ENCODE peak calls at places on chromosomes 5 and 9, in ten cellular contexts. G, U, I, F, O, R, L, B, T and W are unnamed samples.
A peak's percentile ranks its signal among the peaks of the same experiment; 100 is the strongest.

GRCh38 chr9:22103650-22104575 is 94.8 kb upstream of the CDKN2B start:
- DNase-seq in T (no peak), F (no peak), G (no peak), B (no peak), U (no peak), I (no peak), R (no peak), L (no peak), O (no peak), W (no peak)

GRCh38 chr5:142235050-142235797 is 89.6 kb downstream of the SPRY4 start:
- DNase-seq in G (no peak), O (no peak), T (no peak), R (no peak), L (peak; percentile 83), F (no peak), I (no peak), B (no peak), U (no peak), W (no peak)

GRCh38 chr5:9034671-9035070 is 511.2 kb downstream of the SEMA5A start:
- DNase-seq in B (no peak), R (no peak), T (no peak), L (no peak), G (no peak), O (no peak), U (no peak), F (no peak), I (no peak), W (no peak)

GRCh38 chr9:114910541-114910940 is 19.9 kb downstream of the TNFSF8 start:
- DNase-seq in O (no peak), T (no peak), I (no peak), L (no peak), F (no peak), G (peak; percentile 22), B (no peak), R (no peak), U (no peak), W (no peak)

GRCh38 chr5:66164044-66164790 is 20.1 kb downstream of the SREK1 start:
- DNase-seq in B (no peak), G (no peak), T (no peak), O (no peak), F (no peak), L (no peak), U (no peak), R (no peak), I (no peak), W (no peak)

GRCh38 chr5:157196045-157196444 is 15.4 kb downstream of the ITK start:
- DNase-seq in R (no peak), L (no peak), I (no peak), B (no peak), G (no peak), O (no peak), U (no peak), F (no peak), T (no peak), W (no peak)

GRCh38 chr5:83632874-83633273 is 87.8 kb downstream of the HAPLN1 start:
- DNase-seq in R (no peak), T (no peak), F (peak; percentile 21), B (no peak), O (no peak), G (no peak), U (no peak), I (no peak), L (no peak), W (no peak)

GRCh38 chr9:89877051-89878002 is 272.5 kb downstream of the GADD45G start:
- DNase-seq in G (no peak), F (no peak), I (peak; percentile 14), U (peak; percentile 18), T (no peak), B (peak; percentile 33), L (peak; percentile 27), R (no peak), O (peak; percentile 37), W (peak; percentile 35)

GRCh38 chr5:113020461-113021273 is 44.1 kb downstream of the DCP2 start:
- DNase-seq in F (peak; percentile 84), R (no peak), T (peak; percentile 90), L (no peak), G (no peak), I (no peak), U (no peak), B (no peak), O (no peak), W (no peak)

GRCh38 chr5:101306391-101307137 is 403.5 kb upstream of the ST8SIA4 start:
- DNase-seq in F (peak; percentile 6), R (no peak), I (no peak), U (no peak), L (no peak), B (no peak), G (no peak), T (no peak), O (no peak), W (no peak)

DNA sequence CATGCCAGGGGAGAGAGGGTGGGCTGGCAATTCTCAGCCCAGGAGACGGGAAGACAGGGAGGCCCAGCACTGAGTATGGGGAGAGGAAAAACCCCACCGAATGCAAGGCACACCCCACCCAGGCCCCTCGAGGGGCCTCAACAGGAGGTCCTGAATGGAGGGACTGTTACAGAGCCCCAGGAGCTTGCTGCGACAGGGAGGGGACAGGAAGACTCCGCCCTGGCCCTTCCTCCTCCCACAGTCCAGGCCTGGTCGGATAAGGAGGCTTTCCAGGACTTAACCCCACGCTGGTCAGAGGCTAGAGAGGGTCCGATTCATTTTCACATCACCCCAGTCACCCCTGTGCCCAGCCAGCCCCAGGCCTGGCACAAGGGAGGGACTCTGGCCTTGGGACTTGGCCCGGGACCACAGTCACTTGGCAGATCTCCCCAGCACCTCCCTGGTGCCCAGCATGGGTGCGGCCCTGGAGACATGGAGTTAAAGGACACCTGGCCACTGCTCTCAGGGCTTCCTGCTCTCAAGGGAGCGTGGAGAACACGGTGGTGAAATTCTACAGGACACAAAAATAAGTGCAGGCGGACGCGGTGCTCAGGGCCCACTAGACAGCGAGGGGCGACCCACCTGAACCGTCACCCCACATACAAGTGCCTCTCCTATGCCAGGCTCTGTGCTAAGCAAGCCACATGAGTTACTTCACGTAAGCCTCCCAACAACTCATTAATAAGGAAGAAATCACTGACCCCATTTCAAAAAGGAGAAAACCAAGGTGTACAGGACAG is 44.8 kb upstream of the STXBP1 start:
- DNase-seq in I (peak; percentile 76), F (no peak), O (peak; percentile 70), L (no peak), R (peak; percentile 73), U (peak; percentile 88), B (no peak), T (no peak), G (peak; percentile 85), W (no peak)
- TF ChIP-seq POLR2A in I (no peak), F (no peak), O (no peak), L (no peak), R (no peak), U (peak; percentile 32), B (no peak), T (no peak), G (peak; percentile 45), W (no peak)

DNA sequence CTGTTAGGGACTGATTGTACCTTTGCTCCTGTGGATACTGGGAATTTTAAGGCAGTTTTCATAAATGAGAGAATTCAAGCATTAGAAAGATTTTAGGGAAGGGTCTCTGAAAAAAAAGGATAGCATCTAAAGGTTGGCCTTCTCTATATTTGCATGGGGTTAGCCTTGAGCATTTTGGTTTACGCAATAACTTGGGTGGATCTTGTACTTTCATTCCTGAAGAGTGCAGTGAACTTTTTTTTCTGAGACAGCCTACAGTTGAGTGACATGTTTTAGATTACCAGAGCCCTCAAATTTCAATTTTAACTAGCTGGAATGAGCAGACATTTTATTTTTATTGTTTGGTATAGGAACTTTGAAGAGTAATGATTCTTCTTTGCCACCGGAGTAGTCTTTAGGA is 91.6 kb upstream of the NR3C1 start:
- DNase-seq in U (no peak), G (no peak), I (no peak), F (no peak), R (no peak), O (no peak), B (no peak), T (peak; percentile 56), L (no peak), W (no peak)
- H3K27me3 ChIP-seq in U (no peaks in the 10 kb centered on the region), G (no peaks in the 10 kb centered on the region), I (no peaks in the 10 kb centered on the region), F (no peaks in the 10 kb centered on the region), R (no peaks in the 10 kb centered on the region), O (no peaks in the 10 kb centered on the region), B (no peaks in the 10 kb centered on the region), T (no peaks in the 10 kb centered on the region), L (no peaks in the 10 kb centered on the region), W (no peaks in the 10 kb centered on the region)

GRCh38 chr5:60376860-60377259 is 323.1 kb downstream of the DEPDC1B start:
- DNase-seq in O (no peak), R (no peak), T (no peak), F (no peak), L (no peak), I (no peak), U (no peak), B (no peak), G (no peak), W (no peak)
- TF ChIP-seq POLR2AphosphoS5 in O (no peak), R (no peak), T (no peak), F (no peak), L (no peak), I (no peak), U (no peak), B (no peak), G (peak; percentile 25), W (no peak)

DNA sequence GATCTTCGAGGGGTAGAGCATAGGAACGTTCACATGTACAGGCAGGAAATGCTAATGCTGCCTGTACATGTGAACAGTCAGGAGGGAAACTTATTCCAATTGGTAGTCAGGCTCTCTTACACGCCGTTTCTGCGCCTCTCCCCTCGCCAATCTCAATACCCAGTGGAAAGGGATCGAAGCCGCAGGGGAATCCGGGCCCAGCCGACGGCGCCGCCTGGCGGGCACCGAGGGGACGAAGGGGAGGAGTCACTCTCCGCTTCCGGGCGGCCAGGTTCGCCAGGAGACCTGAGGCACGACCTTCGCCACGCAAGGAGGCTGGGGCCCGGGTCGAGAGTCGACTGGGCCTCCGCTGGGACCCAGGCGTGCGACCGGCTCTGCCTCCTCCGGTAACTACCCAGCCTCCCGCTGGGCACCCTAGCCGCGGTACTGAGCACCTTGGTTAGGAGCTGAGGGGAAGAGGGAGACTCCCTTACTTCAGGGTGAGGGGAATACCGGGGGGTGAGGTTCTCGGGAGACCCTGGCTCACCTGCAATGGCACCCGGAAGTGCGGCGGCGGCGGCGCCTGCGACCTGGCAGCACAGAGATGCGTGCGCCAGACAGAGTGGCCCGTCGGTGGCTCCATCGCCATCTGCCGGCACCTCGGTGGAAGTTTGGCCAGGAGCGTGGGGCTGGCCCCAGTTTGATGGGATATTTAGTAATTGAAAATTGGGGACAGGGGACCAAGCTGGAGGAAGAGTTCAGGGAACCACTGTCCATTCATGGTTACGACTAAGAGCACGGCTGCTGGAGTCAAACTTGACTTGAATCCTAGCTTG is at the start of gene PIGO:
- DNase-seq in L (peak; percentile 96), I (peak; percentile 92), R (peak; percentile 90), T (peak; percentile 83), F (peak; percentile 81), O (peak; percentile 88), B (peak; percentile 93), G (peak; percentile 82), U (peak; percentile 94), W (peak; percentile 99)
- TF ChIP-seq POLR2A in L (peak; percentile 94), I (no peak), R (peak; percentile 90), T (peak; percentile 95), F (no peak), O (peak; percentile 36), B (no peak), G (peak; percentile 32), U (peak; percentile 89), W (peak; percentile 58)

DNA sequence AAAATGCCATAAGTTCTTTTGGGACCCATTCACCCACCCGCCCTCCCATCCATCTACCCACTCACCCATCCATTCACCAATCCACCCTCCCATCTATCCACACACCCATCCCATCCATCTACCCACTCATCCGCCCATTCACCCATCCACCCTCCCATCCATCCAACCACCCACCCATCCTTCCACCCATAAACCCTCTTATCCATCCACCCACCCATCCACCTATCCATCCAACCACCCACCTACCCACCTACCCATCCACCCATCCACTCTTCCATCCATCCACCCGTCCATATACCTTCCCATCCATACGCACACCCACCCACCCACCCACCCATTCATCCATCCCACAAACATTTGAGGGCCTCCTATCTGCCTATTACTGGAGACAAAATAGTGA is 43.3 kb downstream of the MSX2 start:
- DNase-seq in B (no peak), G (no peak), O (no peak), T (no peak), L (no peak), F (no peak), I (no peak), R (no peak), U (no peak), W (no peak)
- H3K27me3 ChIP-seq in B (no peaks in the 10 kb centered on the region), G (no peaks in the 10 kb centered on the region), O (no peaks in the 10 kb centered on the region), T (peaks cover under 1% of the 10 kb centered on the region), L (no peaks in the 10 kb centered on the region), F (no peaks in the 10 kb centered on the region), I (no peaks in the 10 kb centered on the region), R (no peaks in the 10 kb centered on the region), U (no peaks in the 10 kb centered on the region), W (peaks cover 10% of the 10 kb centered on the region)